ENCODE peak calls at places on chromosomes 2 and 18, in nine cellular contexts. R is GM12891; I is stimulated activated CD4-positive, alpha-beta T cell treated with anti-CD3 and anti-CD28 coated beads, Interleukin-12 subunit alpha, Interleukin-12 subunit beta, amount 100 ng/mL, for 4 hours; M is NCI-H524; V is EL; O is BJ; H is mucosa of gallbladder; Y is iris pigment epithelial cell; B is fibroblast of lung. C is an unnamed sample.

GRCh38 chr18:46184296-46185080 is 80.3 kb downstream of the HAUS1 start:
- DNase-seq in R (no peak), I (no peak), M (no peak), V (no peak), O (no peak), H (no peak), Y (no peak), B (no peak), C (no peak)

GRCh38 chr2:115558725-115559124 is 1116.3 kb downstream of the DPP10 start:
- DNase-seq in R (no peak), I (no peak), M (no peak), V (no peak), O (no peak), H (no peak), Y (no peak), B (no peak), C (no peak)

GRCh38 chr2:218386505-218387368 is 4.7 kb downstream of the SLC11A1 start:
- DNase-seq in R (no peak), I (no peak), M (no peak), V (no peak), O (no peak), H (no peak), Y (no peak), B (no peak), C (no peak)

GRCh38 chr2:218857371-218858137 is 2.1 kb upstream of the WNT6 start:
- DNase-seq in R (no peak), I (no peak), M (no peak), V (no peak), O (no peak), H (no peak), Y (no peak), B (no peak), C (no peak)

GRCh38 chr2:165164201-165164600 is 39.6 kb downstream of the SCN3A start:
- DNase-seq in R (no peak), I (no peak), M (no peak), V (no peak), O (no peak), H (no peak), Y (no peak), B (no peak), C (no peak)

GRCh38 chr2:27033253-27033852 is 588 bp downstream of the TMEM214 start:
- DNase-seq in R (no peak), I (no peak), M (no peak), V (no peak), O (no peak), H (no peak), Y (no peak), B (no peak), C (no peak)

GRCh38 chr2:223513771-223514455 is 88.2 kb downstream of the SCG2 start:
- DNase-seq in R (no peak), I (no peak), M (no peak), V (peak), O (no peak), H (no peak), Y (no peak), B (peak), C (no peak)

GRCh38 chr2:151808258-151809072 is 19.8 kb downstream of the ARL5A start:
- DNase-seq in R (no peak), I (no peak), M (peak), V (peak), O (no peak), H (no peak), Y (peak), B (peak), C (peak)

GRCh38 chr18:58687871-58688308 is 16.6 kb downstream of the MALT1 start:
- DNase-seq in R (no peak), I (peak), M (no peak), V (no peak), O (no peak), H (no peak), Y (no peak), B (no peak), C (no peak)

GRCh38 chr2:126041648-126042047 is 614.3 kb upstream of the GYPC start:
- DNase-seq in R (no peak), I (no peak), M (no peak), V (no peak), O (no peak), H (peak), Y (no peak), B (no peak), C (no peak)

GRCh38 chr2:143847257-143847656 is 672.7 kb downstream of the ZEB2 start:
- DNase-seq in R (no peak), I (no peak), M (no peak), V (no peak), O (no peak), H (no peak), Y (no peak), B (no peak), C (no peak)

GRCh38 chr2:210503622-210504300 is 27.2 kb upstream of the LANCL1 start:
- DNase-seq in R (no peak), I (no peak), M (no peak), V (peak), O (no peak), H (no peak), Y (peak), B (peak), C (no peak)

GRCh38 chr18:2547477-2548087 is 23.7 kb downstream of the METTL4 start:
- DNase-seq in R (no peak), I (no peak), M (peak), V (peak), O (no peak), H (no peak), Y (peak), B (peak), C (peak)

GRCh38 chr18:7020995-7021777 is 96.4 kb downstream of the LAMA1 start:
- DNase-seq in R (no peak), I (no peak), M (no peak), V (no peak), O (no peak), H (no peak), Y (no peak), B (peak), C (no peak)

GRCh38 chr2:190062617-190063016 is at the start of gene MSTN:
- DNase-seq in R (no peak), I (no peak), M (no peak), V (no peak), O (no peak), H (no peak), Y (no peak), B (no peak), C (no peak)

GRCh38 chr18:43596106-43596712 is 318.9 kb upstream of the SYT4 start:
- DNase-seq in R (peak), I (no peak), M (peak), V (peak), O (no peak), H (no peak), Y (peak), B (peak), C (peak)

GRCh38 chr2:95354469-95354901 is 48.0 kb upstream of the FAHD2A start:
- DNase-seq in R (no peak), I (no peak), M (no peak), V (no peak), O (no peak), H (no peak), Y (no peak), B (no peak), C (no peak)

GRCh38 chr2:97816411-97816810 is 103.0 kb downstream of the ZAP70 start:
- DNase-seq in R (no peak), I (no peak), M (no peak), V (peak), O (no peak), H (no peak), Y (no peak), B (no peak), C (no peak)

GRCh38 chr18:52130621-52131020 is 209.4 kb upstream of the DCC start:
- DNase-seq in R (no peak), I (no peak), M (no peak), V (no peak), O (no peak), H (no peak), Y (no peak), B (no peak), C (no peak)

GRCh38 chr2:61405813-61406212 is 65.1 kb downstream of the USP34 start:
- DNase-seq in R (no peak), I (no peak), M (no peak), V (no peak), O (no peak), H (no peak), Y (no peak), B (peak), C (no peak)

GRCh38 chr2:106735807-106736206 is 150.2 kb downstream of the ST6GAL2 start:
- DNase-seq in R (no peak), I (no peak), M (no peak), V (no peak), O (no peak), H (no peak), Y (no peak), B (no peak), C (no peak)

GRCh38 chr2:21161122-21161521 is 37.4 kb downstream of the TDRD15 start:
- DNase-seq in R (no peak), I (no peak), M (no peak), V (no peak), O (no peak), H (no peak), Y (no peak), B (no peak), C (no peak)

GRCh38 chr2:21793461-21793860 is 669.7 kb downstream of the TDRD15 start:
- DNase-seq in R (no peak), I (no peak), M (no peak), V (no peak), O (no peak), H (no peak), Y (peak), B (peak), C (no peak)

GRCh38 chr2:205743982-205744644 is 61.8 kb downstream of the NRP2 start:
- DNase-seq in R (no peak), I (no peak), M (no peak), V (no peak), O (no peak), H (no peak), Y (no peak), B (no peak), C (no peak)

GRCh38 chr18:79916546-79917350 is 34.7 kb downstream of the SLC66A2 start:
- DNase-seq in R (no peak), I (no peak), M (no peak), V (no peak), O (no peak), H (peak), Y (no peak), B (no peak), C (no peak)

GRCh38 chr2:1628893-1629292 is 115.4 kb downstream of the PXDN start:
- DNase-seq in R (no peak), I (no peak), M (peak), V (peak), O (no peak), H (no peak), Y (peak), B (peak), C (peak)

GRCh38 chr2:61179701-61180639 is 18.0 kb downstream of the C2orf74 start:
- DNase-seq in R (no peak), I (no peak), M (no peak), V (peak), O (no peak), H (peak), Y (peak), B (peak), C (peak)

GRCh38 chr2:66803651-66804050 is 368.7 kb downstream of the MEIS1 start:
- DNase-seq in R (no peak), I (no peak), M (no peak), V (no peak), O (no peak), H (no peak), Y (peak), B (peak), C (peak)

GRCh38 chr18:38297910-38298309 is 732.3 kb upstream of the CELF4 start:
- DNase-seq in R (no peak), I (no peak), M (peak), V (no peak), O (no peak), H (no peak), Y (no peak), B (no peak), C (no peak)

C was measured in foreskin fibroblast.